ENCODE peak calls at places on chromosomes 1 and 21, in five cellular contexts. C, G, E, Q and V are unnamed samples.

GRCh38 chr21:26846036-26846931 is 1.1 kb upstream of the ADAMTS1 start:
- DNase-seq in C (no peak), G (peak; percentile 62), E (no peak), Q (peak; percentile 93), V (no peak)

GRCh38 chr1:66556161-66556611 is 22.2 kb downstream of the SGIP1 start:
- DNase-seq in C (no peak), G (peak; percentile 11), E (no peak), Q (no peak), V (no peak)

GRCh38 chr1:165387956-165388355 is 31.4 kb upstream of the LMX1A start:
- DNase-seq in C (no peak), G (no peak), E (no peak), Q (no peak), V (no peak)

GRCh38 chr1:85406887-85407593 is 57.9 kb downstream of the DDAH1 start:
- DNase-seq in C (no peak), G (peak; percentile 7), E (no peak), Q (peak; percentile 94), V (no peak)

GRCh38 chr1:61450454-61451213 is 274.3 kb downstream of the TM2D1 start:
- DNase-seq in C (no peak), G (no peak), E (no peak), Q (peak; percentile 80), V (no peak)

GRCh38 chr1:9455487-9456237 is 83.6 kb upstream of the SLC25A33 start:
- DNase-seq in C (peak; percentile 82), G (no peak), E (peak; percentile 18), Q (peak; percentile 72), V (peak; percentile 83)

GRCh38 chr1:72186733-72187307 is 95.5 kb downstream of the NEGR1 start:
- DNase-seq in C (no peak), G (no peak), E (no peak), Q (peak; percentile 48), V (no peak)

GRCh38 chr1:232718928-232719927 is 86.0 kb upstream of the MAP10 start:
- DNase-seq in C (no peak), G (no peak), E (no peak), Q (no peak), V (no peak)